ENCODE peak calls at places on chromosomes 11 and 22, in six cellular contexts. One of them, this sample, is unnamed.

GRCh38 chr11:89660234-89660633 is 49.9 kb upstream of the TRIM77 start:
- DNase-seq in IMR-90: no peak
- DNase-seq in mesenchymal stem cell: no peak
- DNase-seq in H1: no peak
- DNase-seq in mesendoderm: peak
- DNase-seq in trophoblast cell: no peak
- DNase-seq in this sample: no peak

GRCh38 chr11:58127350-58127749 is 2.0 kb upstream of the OR9I1 start:
- DNase-seq in mesendoderm: peak
- DNase-seq in IMR-90: peak
- DNase-seq in mesenchymal stem cell: no peak
- DNase-seq in H1: no peak
- DNase-seq in trophoblast cell: no peak
- DNase-seq in this sample: no peak

GRCh38 chr22:37212174-37212906 is at the start of gene SSTR3:
- DNase-seq in mesendoderm: no peak
- DNase-seq in mesenchymal stem cell: no peak
- DNase-seq in trophoblast cell: no peak
- DNase-seq in H1: peak
- DNase-seq in IMR-90: no peak
- DNase-seq in this sample: peak

GRCh38 chr11:15471709-15472404 is 357.1 kb downstream of the INSC start:
- DNase-seq in H1: no peak
- DNase-seq in mesenchymal stem cell: no peak
- DNase-seq in IMR-90: no peak
- DNase-seq in trophoblast cell: no peak
- DNase-seq in mesendoderm: peak
- DNase-seq in this sample: no peak

GRCh38 chr11:14645247-14645912 is 1.8 kb downstream of the PDE3B start:
- DNase-seq in mesendoderm: no peak
- DNase-seq in H1: no peak
- DNase-seq in IMR-90: peak
- DNase-seq in mesenchymal stem cell: peak
- DNase-seq in trophoblast cell: peak
- DNase-seq in this sample: no peak

GRCh38 chr11:42200311-42200710 is 740.9 kb upstream of the LRRC4C start:
- DNase-seq in trophoblast cell: no peak
- DNase-seq in mesendoderm: no peak
- DNase-seq in mesenchymal stem cell: no peak
- DNase-seq in IMR-90: no peak
- DNase-seq in H1: no peak
- DNase-seq in this sample: no peak

GRCh38 chr22:22422629-22423112 is 85.9 kb downstream of the ZNF280B start:
- DNase-seq in trophoblast cell: peak
- DNase-seq in mesendoderm: peak
- DNase-seq in mesenchymal stem cell: peak
- DNase-seq in IMR-90: peak
- DNase-seq in H1: peak
- DNase-seq in this sample: peak

GRCh38 chr22:46974631-46975585 is 212.5 kb downstream of the TBC1D22A start:
- DNase-seq in trophoblast cell: no peak
- DNase-seq in mesendoderm: no peak
- DNase-seq in IMR-90: no peak
- DNase-seq in H1: no peak
- DNase-seq in mesenchymal stem cell: no peak
- DNase-seq in this sample: no peak

GRCh38 chr11:118194835-118195627 is 18.6 kb upstream of the SCN2B start:
- DNase-seq in trophoblast cell: no peak
- DNase-seq in mesendoderm: peak
- DNase-seq in mesenchymal stem cell: peak
- DNase-seq in IMR-90: peak
- DNase-seq in H1: no peak
- DNase-seq in this sample: no peak

GRCh38 chr11:12050470-12050891 is 42.1 kb upstream of the DKK3 start:
- DNase-seq in trophoblast cell: no peak
- DNase-seq in mesendoderm: no peak
- DNase-seq in H1: no peak
- DNase-seq in IMR-90: no peak
- DNase-seq in mesenchymal stem cell: no peak
- DNase-seq in this sample: no peak

GRCh38 chr11:8309862-8310261 is 46.2 kb upstream of the LMO1 start:
- DNase-seq in trophoblast cell: peak
- DNase-seq in IMR-90: no peak
- DNase-seq in H1: no peak
- DNase-seq in mesendoderm: no peak
- DNase-seq in mesenchymal stem cell: no peak
- DNase-seq in this sample: no peak

GRCh38 chr22:42431401-42432019 is 693 bp downstream of the NFAM1 start:
- DNase-seq in trophoblast cell: no peak
- DNase-seq in mesendoderm: no peak
- DNase-seq in IMR-90: no peak
- DNase-seq in H1: no peak
- DNase-seq in mesenchymal stem cell: no peak
- DNase-seq in this sample: no peak

GRCh38 chr11:27401280-27401679 is 38.3 kb upstream of the CCDC34 start:
- DNase-seq in mesendoderm: no peak
- DNase-seq in H1: no peak
- DNase-seq in trophoblast cell: peak
- DNase-seq in mesenchymal stem cell: no peak
- DNase-seq in IMR-90: no peak
- DNase-seq in this sample: no peak

GRCh38 chr22:50613291-50613981 is 12.8 kb downstream of the MAPK8IP2 start:
- DNase-seq in trophoblast cell: no peak
- DNase-seq in H1: peak
- DNase-seq in mesenchymal stem cell: no peak
- DNase-seq in mesendoderm: no peak
- DNase-seq in IMR-90: no peak
- DNase-seq in this sample: no peak

GRCh38 chr11:1196516-1197391 is 26.1 kb upstream of the MUC5B start:
- DNase-seq in trophoblast cell: no peak
- DNase-seq in H1: no peak
- DNase-seq in IMR-90: no peak
- DNase-seq in mesendoderm: no peak
- DNase-seq in mesenchymal stem cell: no peak
- DNase-seq in this sample: no peak

GRCh38 chr11:117189191-117189940 is 9.8 kb upstream of the TAGLN start:
- DNase-seq in mesenchymal stem cell: no peak
- DNase-seq in mesendoderm: no peak
- DNase-seq in trophoblast cell: peak
- DNase-seq in IMR-90: no peak
- DNase-seq in H1: no peak
- DNase-seq in this sample: no peak

GRCh38 chr11:119320593-119321524 is 3.9 kb upstream of the MCAM start:
- DNase-seq in mesendoderm: peak
- DNase-seq in H1: peak
- DNase-seq in IMR-90: peak
- DNase-seq in trophoblast cell: peak
- DNase-seq in mesenchymal stem cell: peak
- DNase-seq in this sample: no peak

GRCh38 chr11:61787928-61788491 is 4.4 kb downstream of the TMEM258 start:
- DNase-seq in IMR-90: peak
- DNase-seq in H1: peak
- DNase-seq in trophoblast cell: peak
- DNase-seq in mesenchymal stem cell: peak
- DNase-seq in mesendoderm: peak
- DNase-seq in this sample: peak

GRCh38 chr11:111540921-111541208 is 345 bp downstream of the LAYN start:
- DNase-seq in H1: no peak
- DNase-seq in mesenchymal stem cell: no peak
- DNase-seq in mesendoderm: no peak
- DNase-seq in IMR-90: no peak
- DNase-seq in trophoblast cell: peak
- DNase-seq in this sample: no peak

GRCh38 chr11:74417860-74418508 is 19.8 kb upstream of the PGM2L1 start:
- DNase-seq in H1: no peak
- DNase-seq in IMR-90: peak
- DNase-seq in mesenchymal stem cell: peak
- DNase-seq in trophoblast cell: no peak
- DNase-seq in mesendoderm: no peak
- DNase-seq in this sample: no peak

GRCh38 chr11:63999349-64000025 is 13.2 kb downstream of the OTUB1 start:
- DNase-seq in trophoblast cell: peak
- DNase-seq in mesenchymal stem cell: peak
- DNase-seq in H1: peak
- DNase-seq in mesendoderm: peak
- DNase-seq in IMR-90: no peak
- DNase-seq in this sample: peak

GRCh38 chr11:62694455-62695167 is 5.3 kb upstream of the LRRN4CL start:
- DNase-seq in IMR-90: peak
- DNase-seq in trophoblast cell: peak
- DNase-seq in H1: peak
- DNase-seq in mesendoderm: peak
- DNase-seq in mesenchymal stem cell: peak
- DNase-seq in this sample: peak

DNA sequence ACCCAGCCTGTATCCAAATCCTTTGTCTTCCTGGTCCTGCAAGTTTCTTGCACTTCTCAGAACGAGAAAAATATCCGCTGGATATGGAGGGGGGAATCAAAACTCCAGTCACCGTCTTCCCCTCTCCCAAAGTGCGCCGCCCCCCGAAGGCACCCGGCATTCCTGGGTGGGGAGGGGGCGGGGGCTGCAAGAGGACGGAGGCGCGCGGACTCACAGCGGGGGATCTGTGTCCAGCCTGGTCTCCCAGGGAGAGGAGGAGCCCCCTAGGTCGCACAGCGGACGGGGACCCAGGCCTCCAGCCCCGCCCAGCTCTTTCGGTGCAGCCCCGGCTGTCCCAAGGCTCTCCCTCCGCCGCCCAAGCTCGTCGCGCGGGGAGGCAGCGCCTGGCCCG is 2.1 kb upstream of the WNT11 start:
- DNase-seq in mesendoderm: no peak
- DNase-seq in IMR-90: no peak
- DNase-seq in mesenchymal stem cell: no peak
- DNase-seq in H1: no peak
- DNase-seq in trophoblast cell: no peak
- DNase-seq in this sample: no peak
- H3K4me3 ChIP-seq in mesendoderm: no peak
- H3K4me3 ChIP-seq in IMR-90: peak
- H3K4me3 ChIP-seq in mesenchymal stem cell: peak
- H3K4me3 ChIP-seq in H1: peak
- H3K4me3 ChIP-seq in trophoblast cell: peak
- H3K4me3 ChIP-seq in this sample: peak

DNA sequence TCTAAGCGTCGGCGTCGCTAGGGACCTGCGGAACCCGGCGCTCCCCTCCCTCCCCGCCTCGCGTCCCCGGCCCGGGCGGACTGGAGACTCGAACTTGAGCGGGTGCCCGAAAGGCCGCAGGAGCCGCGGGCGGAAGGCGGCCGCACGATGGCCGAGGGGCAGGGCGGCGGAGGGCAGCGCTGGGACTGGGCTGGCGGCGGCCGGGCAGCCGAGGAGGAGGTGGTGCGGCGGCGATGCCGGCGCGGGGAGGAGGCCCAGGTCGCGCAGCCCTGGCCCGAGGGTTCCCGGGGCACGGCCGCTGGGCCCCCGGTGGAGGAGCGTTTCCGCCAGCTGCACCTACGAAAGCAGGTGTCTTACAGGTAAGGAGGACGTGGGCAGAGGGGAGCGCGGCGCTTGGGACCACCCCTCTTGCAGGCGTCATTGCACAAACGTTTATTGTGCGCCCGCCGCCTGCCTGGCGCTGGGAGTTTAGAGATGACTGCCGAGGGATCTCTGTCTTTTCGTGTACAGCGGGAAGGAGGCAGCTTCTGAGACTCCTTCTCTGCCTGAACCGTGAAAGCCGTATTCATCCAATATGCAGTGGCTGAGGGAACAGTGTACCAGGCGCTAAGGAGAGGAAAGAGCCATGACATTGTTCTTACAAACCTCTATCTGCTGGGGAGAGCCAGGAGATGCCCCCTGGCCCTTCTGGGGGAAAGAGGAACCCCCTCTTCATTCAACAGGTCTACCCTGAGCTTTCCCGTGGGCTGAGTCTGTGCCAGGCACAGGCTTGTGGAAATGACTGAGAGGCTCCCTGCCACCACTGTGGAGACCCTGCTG is 13.9 kb upstream of the DGKZ start:
- DNase-seq in mesendoderm: no peak
- DNase-seq in trophoblast cell: peak
- DNase-seq in H1: no peak
- DNase-seq in IMR-90: no peak
- DNase-seq in mesenchymal stem cell: no peak
- DNase-seq in this sample: no peak
- H3K9ac ChIP-seq in mesendoderm: peak
- H3K9ac ChIP-seq in trophoblast cell: no peak
- H3K9ac ChIP-seq in H1: no peak
- H3K9ac ChIP-seq in IMR-90: no peak
- H3K9ac ChIP-seq in mesenchymal stem cell: no peak
- H3K9ac ChIP-seq in this sample: peak

GRCh38 chr11:86919557-86920210 is 35.5 kb downstream of the FZD4 start:
- DNase-seq in mesenchymal stem cell: peak
- DNase-seq in IMR-90: peak
- DNase-seq in trophoblast cell: peak
- DNase-seq in H1: no peak
- DNase-seq in mesendoderm: peak
- DNase-seq in this sample: peak

GRCh38 chr11:86914836-86915519 is 40.2 kb downstream of the FZD4 start:
- DNase-seq in trophoblast cell: no peak
- DNase-seq in mesendoderm: no peak
- DNase-seq in IMR-90: no peak
- DNase-seq in mesenchymal stem cell: no peak
- DNase-seq in H1: no peak
- DNase-seq in this sample: no peak

GRCh38 chr11:86917577-86917976 is 37.6 kb downstream of the FZD4 start:
- DNase-seq in trophoblast cell: no peak
- DNase-seq in IMR-90: no peak
- DNase-seq in mesenchymal stem cell: no peak
- DNase-seq in mesendoderm: no peak
- DNase-seq in H1: no peak
- DNase-seq in this sample: no peak

GRCh38 chr11:86918943-86919342 is 36.3 kb downstream of the FZD4 start:
- DNase-seq in mesendoderm: no peak
- DNase-seq in H1: no peak
- DNase-seq in mesenchymal stem cell: no peak
- DNase-seq in IMR-90: no peak
- DNase-seq in trophoblast cell: no peak
- DNase-seq in this sample: no peak

GRCh38 chr11:86916330-86916729 is 38.9 kb downstream of the FZD4 start:
- DNase-seq in IMR-90: peak
- DNase-seq in trophoblast cell: peak
- DNase-seq in mesenchymal stem cell: peak
- DNase-seq in mesendoderm: peak
- DNase-seq in H1: no peak
- DNase-seq in this sample: no peak
- H2AK5ac ChIP-seq in IMR-90: peak
- H2AK5ac ChIP-seq in trophoblast cell: peak
- H2AK5ac ChIP-seq in mesenchymal stem cell: peak
- H2AK5ac ChIP-seq in mesendoderm: no peak
- H2AK5ac ChIP-seq in H1: no peak
- H2AK5ac ChIP-seq in this sample: no peak

DNA sequence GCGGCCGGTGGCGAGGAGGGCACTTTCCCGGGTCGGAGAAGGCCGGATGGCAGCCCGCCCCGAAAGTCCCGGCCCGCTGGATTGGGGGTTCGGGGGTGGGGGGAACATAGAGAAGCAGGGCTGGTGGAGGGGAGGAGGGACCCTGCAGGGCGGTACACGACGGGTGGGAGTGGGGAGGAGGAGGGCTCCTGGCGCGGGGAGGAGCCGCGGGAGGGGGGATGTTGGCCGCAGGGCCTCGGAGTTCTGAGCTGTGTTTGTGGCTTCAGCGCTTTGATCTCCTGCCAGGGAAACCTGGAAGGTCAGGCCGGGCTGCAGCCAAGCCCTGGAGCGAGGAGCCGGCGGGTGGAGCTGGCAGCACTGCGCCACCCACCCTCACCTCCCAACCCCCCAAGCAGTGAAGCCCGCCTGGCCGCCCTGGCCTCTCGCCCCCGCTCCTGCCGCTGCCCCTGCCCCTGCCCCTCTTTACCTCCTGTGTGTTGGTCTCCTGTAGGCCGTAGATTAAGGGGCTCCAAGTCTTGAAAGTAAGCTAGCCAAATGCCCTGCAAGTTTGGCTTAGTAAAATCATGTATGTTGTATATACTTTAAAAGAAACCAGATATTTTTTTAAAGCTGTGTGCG is 30.9 kb downstream of the C22orf31 start:
- DNase-seq in mesenchymal stem cell: peak
- DNase-seq in trophoblast cell: peak
- DNase-seq in IMR-90: peak
- DNase-seq in mesendoderm: peak
- DNase-seq in H1: peak
- DNase-seq in this sample: peak
- H3K4me3 ChIP-seq in mesenchymal stem cell: peak
- H3K4me3 ChIP-seq in trophoblast cell: peak
- H3K4me3 ChIP-seq in IMR-90: peak
- H3K4me3 ChIP-seq in mesendoderm: no peak
- H3K4me3 ChIP-seq in H1: peak
- H3K4me3 ChIP-seq in this sample: peak